ENCODE peak calls at places on chromosomes 5 and 9, in seven cellular contexts. J, T, S, H, D, P and U are unnamed samples.

GRCh38 chr9:126860757-126861466 is 473 bp downstream of the ZBTB34 start:
- DNase-seq in P (peak), H (no peak), D (peak), S (no peak), J (no peak), T (peak), U (no peak)

GRCh38 chr5:9201761-9202160 is 344.1 kb downstream of the SEMA5A start:
- DNase-seq in T (no peak), D (no peak), H (no peak), J (no peak), P (no peak), S (no peak), U (no peak)

GRCh38 chr5:136626531-136626930 is 261.2 kb upstream of the TRPC7 start:
- DNase-seq in S (no peak), P (no peak), T (no peak), H (no peak), D (no peak), J (no peak), U (no peak)

GRCh38 chr5:60545526-60545925 is 154.4 kb downstream of the DEPDC1B start:
- DNase-seq in S (no peak), T (no peak), P (no peak), H (no peak), J (no peak), D (no peak), U (no peak)

GRCh38 chr9:116895956-116896355 is 208.9 kb downstream of the TRIM32 start:
- DNase-seq in S (no peak), P (no peak), J (no peak), D (no peak), H (no peak), T (no peak), U (no peak)

GRCh38 chr5:18653216-18653752 is 1019.0 kb downstream of the TAF11L14 start:
- DNase-seq in H (no peak), P (no peak), T (no peak), J (no peak), S (peak), D (no peak), U (no peak)

GRCh38 chr5:84273517-84273883 is 111.2 kb downstream of the EDIL3 start:
- DNase-seq in J (no peak), T (no peak), D (no peak), S (no peak), P (no peak), H (no peak), U (no peak)

GRCh38 chr9:121271368-121272351 is 3.7 kb downstream of the GSN start:
- DNase-seq in D (no peak), J (no peak), P (no peak), T (no peak), S (no peak), H (no peak), U (no peak)

GRCh38 chr5:7714119-7714518 is 136.8 kb downstream of the CFAP90 start:
- DNase-seq in P (no peak), H (no peak), D (no peak), T (no peak), J (peak), S (no peak), U (no peak)

GRCh38 chr9:95778957-95779356 is 96.5 kb upstream of the ERCC6L2 start:
- DNase-seq in J (no peak), P (peak), T (no peak), D (no peak), S (no peak), H (no peak), U (no peak)

GRCh38 chr5:172788771-172789686 is 18.0 kb upstream of the DUSP1 start:
- DNase-seq in H (peak), D (no peak), T (no peak), J (peak), S (no peak), P (no peak), U (no peak)

GRCh38 chr5:1637639-1638481 is 114.1 kb upstream of the LPCAT1 start:
- DNase-seq in S (no peak), P (no peak), T (no peak), J (peak), H (no peak), D (no peak), U (no peak)

GRCh38 chr9:100029246-100029645 is 69.6 kb downstream of the ERP44 start:
- DNase-seq in H (no peak), T (no peak), D (no peak), J (no peak), P (no peak), S (no peak), U (no peak)

GRCh38 chr5:74587300-74587699 is 53.2 kb downstream of the ENC1 start:
- DNase-seq in S (no peak), D (no peak), J (no peak), P (no peak), T (no peak), H (no peak), U (no peak)

GRCh38 chr9:94920439-94920951 is 194.0 kb downstream of the AOPEP start:
- DNase-seq in H (no peak), P (no peak), S (no peak), J (no peak), D (no peak), T (no peak), U (no peak)

GRCh38 chr5:171342362-171343111 is 33.5 kb downstream of the TLX3 start:
- DNase-seq in T (peak), S (no peak), P (peak), D (peak), J (peak), H (peak), U (no peak)

GRCh38 chr5:135135530-135136201 is 101.6 kb upstream of the PITX1 start:
- DNase-seq in D (no peak), J (peak), P (no peak), S (no peak), H (no peak), T (no peak), U (no peak)

GRCh38 chr5:137896560-137896959 is 7.3 kb downstream of the PKD2L2 start:
- DNase-seq in P (no peak), T (no peak), J (no peak), S (no peak), D (no peak), H (no peak), U (no peak)

GRCh38 chr9:99911600-99911999 is 5.1 kb downstream of the STX17 start:
- DNase-seq in J (no peak), D (no peak), H (no peak), P (no peak), S (no peak), T (no peak), U (no peak)

GRCh38 chr9:72356019-72356653 is 8.9 kb downstream of the ZFAND5 start:
- DNase-seq in T (no peak), P (no peak), J (no peak), S (no peak), H (no peak), D (peak), U (no peak)

GRCh38 chr5:76209297-76209696 is 126.1 kb downstream of the SV2C start:
- DNase-seq in D (no peak), S (no peak), J (no peak), H (no peak), T (no peak), P (no peak), U (no peak)

GRCh38 chr5:37735649-37736347 is 104.0 kb downstream of the GDNF start:
- DNase-seq in D (no peak), T (no peak), J (no peak), P (no peak), S (no peak), H (no peak), U (no peak)

GRCh38 chr9:34493972-34494535 is 28.7 kb downstream of the ENHO start:
- DNase-seq in D (no peak), P (peak), S (no peak), T (no peak), H (no peak), J (peak), U (no peak)

GRCh38 chr9:112295174-112295573 is 38.2 kb downstream of the PTBP3 start:
- DNase-seq in P (no peak), J (no peak), T (no peak), D (no peak), S (no peak), H (no peak), U (no peak)

GRCh38 chr5:107331882-107332281 is 338.9 kb downstream of the EFNA5 start:
- DNase-seq in J (no peak), S (no peak), D (no peak), H (no peak), T (no peak), P (no peak), U (no peak)
- TF ChIP-seq TAF1 in J (no peak), S (no peak), D (no peak), H (no peak), T (no peak), P (no peak), U (no peak)

DNA sequence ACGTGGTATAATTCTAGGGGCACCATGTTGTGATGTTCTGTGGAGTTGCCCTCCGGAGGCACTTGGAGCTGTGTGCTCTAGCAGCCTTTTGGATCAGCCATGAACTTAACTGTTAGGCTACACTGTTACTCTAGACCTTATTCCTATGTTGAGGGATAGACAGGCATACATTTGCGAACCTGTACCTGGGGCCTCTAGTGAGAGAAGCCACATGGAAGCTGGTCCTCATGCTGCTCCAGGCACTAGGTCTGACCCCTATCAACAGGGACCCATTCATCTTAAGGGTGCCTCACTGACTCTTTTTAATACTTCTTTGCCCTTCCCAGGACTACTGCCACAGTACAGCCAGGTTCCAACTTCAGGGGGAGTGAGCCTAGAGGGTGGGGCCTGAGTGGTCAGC is 594.8 kb downstream of the RAB3C start:
- DNase-seq in H (no peak), P (no peak), J (no peak), T (no peak), D (no peak), S (no peak), U (no peak)
- TF ChIP-seq TAF1 in H (no peak), P (no peak), J (no peak), T (no peak), D (no peak), S (no peak), U (no peak)

DNA sequence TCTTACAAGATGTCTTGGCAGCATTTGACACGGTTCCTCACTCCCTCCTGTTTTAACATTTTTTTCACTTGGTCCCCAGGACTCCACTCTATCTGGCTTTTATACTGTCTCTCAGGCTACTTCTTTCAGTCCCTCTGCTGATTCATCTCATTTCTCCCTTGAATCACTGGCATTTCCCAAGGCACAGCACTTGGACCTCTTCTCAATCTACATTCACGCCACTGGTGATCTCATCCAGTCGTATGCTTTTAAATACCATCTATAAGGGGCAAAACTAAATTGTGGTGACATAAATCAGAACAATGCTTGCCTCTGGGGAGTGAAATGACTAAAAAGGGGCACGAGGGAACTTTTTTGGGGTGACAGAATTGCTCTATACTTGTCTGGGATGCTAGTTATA is 47.1 kb downstream of the MAPKAP1 start:
- DNase-seq in J (no peak), P (no peak), H (no peak), D (no peak), S (no peak), T (no peak), U (no peak)
- TF ChIP-seq TAF1 in J (no peak), P (no peak), H (no peak), D (no peak), S (no peak), T (no peak), U (no peak)

DNA sequence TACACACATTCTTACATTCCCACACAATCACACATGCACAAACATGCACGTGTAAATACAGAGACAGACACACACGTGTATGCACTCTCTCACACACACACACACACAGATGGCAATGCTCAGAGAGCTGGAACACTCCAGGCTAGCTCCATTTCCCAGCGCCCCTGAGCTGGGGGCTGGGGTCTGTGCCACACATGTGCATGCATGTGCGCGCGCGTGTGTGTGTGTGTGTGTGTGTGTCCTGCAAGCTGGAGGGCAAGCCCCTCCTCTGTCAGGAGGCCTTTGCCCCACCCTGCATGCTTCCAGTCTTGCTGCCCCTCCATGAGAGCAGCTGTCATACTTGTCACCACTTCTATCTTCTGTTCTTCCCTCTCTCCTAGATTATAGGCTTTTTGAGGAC is 16.6 kb upstream of the S1PR3 start:
- DNase-seq in T (no peak), P (no peak), S (no peak), H (no peak), D (no peak), J (no peak), U (no peak)
- TF ChIP-seq TAF1 in T (no peak), P (no peak), S (no peak), H (no peak), D (no peak), J (no peak), U (no peak)